ENCODE peak calls at places on chromosomes 12 and 14, in ten cellular contexts. One of them, this sample, is unnamed.

GRCh38 chr12:27635349-27635972 is 60.8 kb upstream of the REP15 start:
- DNase-seq in lower lobe of right lung: no peak
- DNase-seq in type B pancreatic cell: no peak
- DNase-seq in fibroblast of pulmonary artery: peak
- DNase-seq in gastrocnemius medialis: no peak
- DNase-seq in tibial artery: no peak
- DNase-seq in fibroblast of mammary gland: peak
- DNase-seq in Peyer's patch: no peak
- DNase-seq in CD4-positive, alpha-beta T cell: no peak
- DNase-seq in MCF 10A: peak
- DNase-seq in this sample: peak

GRCh38 chr12:1013618-1014489 is 22.8 kb downstream of the ERC1 start:
- DNase-seq in tibial artery: no peak
- DNase-seq in CD4-positive, alpha-beta T cell: no peak
- DNase-seq in gastrocnemius medialis: no peak
- DNase-seq in type B pancreatic cell: no peak
- DNase-seq in lower lobe of right lung: no peak
- DNase-seq in fibroblast of pulmonary artery: peak
- DNase-seq in fibroblast of mammary gland: peak
- DNase-seq in Peyer's patch: no peak
- DNase-seq in MCF 10A: peak
- DNase-seq in this sample: peak

GRCh38 chr12:126772171-126772864 is 1494.7 kb upstream of the TMEM132C start:
- DNase-seq in lower lobe of right lung: no peak
- DNase-seq in MCF 10A: peak
- DNase-seq in fibroblast of mammary gland: peak
- DNase-seq in tibial artery: no peak
- DNase-seq in Peyer's patch: no peak
- DNase-seq in type B pancreatic cell: no peak
- DNase-seq in gastrocnemius medialis: no peak
- DNase-seq in fibroblast of pulmonary artery: peak
- DNase-seq in CD4-positive, alpha-beta T cell: peak
- DNase-seq in this sample: no peak

GRCh38 chr14:71361335-71361734 is 454.1 kb downstream of the PCNX1 start:
- DNase-seq in CD4-positive, alpha-beta T cell: no peak
- DNase-seq in lower lobe of right lung: no peak
- DNase-seq in fibroblast of mammary gland: peak
- DNase-seq in fibroblast of pulmonary artery: peak
- DNase-seq in type B pancreatic cell: no peak
- DNase-seq in Peyer's patch: no peak
- DNase-seq in tibial artery: no peak
- DNase-seq in gastrocnemius medialis: no peak
- DNase-seq in MCF 10A: peak
- DNase-seq in this sample: peak

GRCh38 chr12:47828967-47829482 is 9.3 kb upstream of the HDAC7 start:
- DNase-seq in fibroblast of mammary gland: peak
- DNase-seq in Peyer's patch: no peak
- DNase-seq in CD4-positive, alpha-beta T cell: no peak
- DNase-seq in gastrocnemius medialis: peak
- DNase-seq in lower lobe of right lung: peak
- DNase-seq in type B pancreatic cell: no peak
- DNase-seq in MCF 10A: peak
- DNase-seq in tibial artery: peak
- DNase-seq in fibroblast of pulmonary artery: peak
- DNase-seq in this sample: peak

GRCh38 chr14:67411820-67412421 is at the start of gene PLEK2:
- DNase-seq in CD4-positive, alpha-beta T cell: peak
- DNase-seq in tibial artery: no peak
- DNase-seq in type B pancreatic cell: no peak
- DNase-seq in Peyer's patch: peak
- DNase-seq in fibroblast of mammary gland: peak
- DNase-seq in gastrocnemius medialis: no peak
- DNase-seq in fibroblast of pulmonary artery: peak
- DNase-seq in MCF 10A: peak
- DNase-seq in lower lobe of right lung: peak
- DNase-seq in this sample: peak

GRCh38 chr14:24630872-24631477 is 3.0 kb downstream of the GZMB start:
- DNase-seq in MCF 10A: peak
- DNase-seq in fibroblast of pulmonary artery: peak
- DNase-seq in lower lobe of right lung: no peak
- DNase-seq in type B pancreatic cell: no peak
- DNase-seq in CD4-positive, alpha-beta T cell: no peak
- DNase-seq in Peyer's patch: no peak
- DNase-seq in fibroblast of mammary gland: peak
- DNase-seq in tibial artery: no peak
- DNase-seq in gastrocnemius medialis: no peak
- DNase-seq in this sample: peak

GRCh38 chr14:30559638-30560071 is 697 bp downstream of the G2E3 start:
- DNase-seq in MCF 10A: peak
- DNase-seq in gastrocnemius medialis: no peak
- DNase-seq in fibroblast of pulmonary artery: peak
- DNase-seq in Peyer's patch: no peak
- DNase-seq in CD4-positive, alpha-beta T cell: no peak
- DNase-seq in type B pancreatic cell: no peak
- DNase-seq in lower lobe of right lung: no peak
- DNase-seq in fibroblast of mammary gland: peak
- DNase-seq in tibial artery: no peak
- DNase-seq in this sample: peak

GRCh38 chr14:29773990-29774389 is 153.7 kb downstream of the PRKD1 start:
- DNase-seq in gastrocnemius medialis: no peak
- DNase-seq in MCF 10A: no peak
- DNase-seq in fibroblast of pulmonary artery: no peak
- DNase-seq in tibial artery: no peak
- DNase-seq in Peyer's patch: no peak
- DNase-seq in CD4-positive, alpha-beta T cell: no peak
- DNase-seq in fibroblast of mammary gland: no peak
- DNase-seq in lower lobe of right lung: no peak
- DNase-seq in type B pancreatic cell: no peak
- DNase-seq in this sample: no peak

GRCh38 chr12:48995061-48995879 is 3.9 kb downstream of the DDN start:
- DNase-seq in MCF 10A: peak
- DNase-seq in fibroblast of mammary gland: peak
- DNase-seq in lower lobe of right lung: peak
- DNase-seq in CD4-positive, alpha-beta T cell: no peak
- DNase-seq in fibroblast of pulmonary artery: peak
- DNase-seq in Peyer's patch: peak
- DNase-seq in tibial artery: peak
- DNase-seq in type B pancreatic cell: peak
- DNase-seq in gastrocnemius medialis: no peak
- DNase-seq in this sample: peak

GRCh38 chr12:47736877-47737676 is 11.8 kb upstream of the ENDOU start:
- DNase-seq in CD4-positive, alpha-beta T cell: no peak
- DNase-seq in fibroblast of mammary gland: peak
- DNase-seq in MCF 10A: peak
- DNase-seq in tibial artery: peak
- DNase-seq in fibroblast of pulmonary artery: peak
- DNase-seq in Peyer's patch: no peak
- DNase-seq in lower lobe of right lung: peak
- DNase-seq in type B pancreatic cell: no peak
- DNase-seq in gastrocnemius medialis: peak
- DNase-seq in this sample: peak

GRCh38 chr12:109053382-109054123 is 1.2 kb downstream of the USP30 start:
- DNase-seq in lower lobe of right lung: no peak
- DNase-seq in tibial artery: no peak
- DNase-seq in Peyer's patch: no peak
- DNase-seq in type B pancreatic cell: no peak
- DNase-seq in gastrocnemius medialis: no peak
- DNase-seq in CD4-positive, alpha-beta T cell: no peak
- DNase-seq in fibroblast of mammary gland: peak
- DNase-seq in fibroblast of pulmonary artery: no peak
- DNase-seq in MCF 10A: peak
- DNase-seq in this sample: no peak

GRCh38 chr12:26153421-26154154 is 28.8 kb upstream of the BHLHE41 start:
- DNase-seq in fibroblast of mammary gland: peak
- DNase-seq in Peyer's patch: no peak
- DNase-seq in type B pancreatic cell: no peak
- DNase-seq in lower lobe of right lung: no peak
- DNase-seq in gastrocnemius medialis: peak
- DNase-seq in tibial artery: no peak
- DNase-seq in MCF 10A: peak
- DNase-seq in fibroblast of pulmonary artery: peak
- DNase-seq in CD4-positive, alpha-beta T cell: no peak
- DNase-seq in this sample: peak

GRCh38 chr12:115752913-115753726 is 524.4 kb downstream of the MED13L start:
- DNase-seq in fibroblast of pulmonary artery: peak
- DNase-seq in Peyer's patch: no peak
- DNase-seq in MCF 10A: peak
- DNase-seq in tibial artery: no peak
- DNase-seq in type B pancreatic cell: no peak
- DNase-seq in fibroblast of mammary gland: peak
- DNase-seq in gastrocnemius medialis: peak
- DNase-seq in lower lobe of right lung: no peak
- DNase-seq in CD4-positive, alpha-beta T cell: no peak
- DNase-seq in this sample: peak

GRCh38 chr14:20215196-20215595 is 8.3 kb upstream of the OR11H6 start:
- DNase-seq in CD4-positive, alpha-beta T cell: no peak
- DNase-seq in lower lobe of right lung: no peak
- DNase-seq in type B pancreatic cell: no peak
- DNase-seq in MCF 10A: no peak
- DNase-seq in fibroblast of pulmonary artery: no peak
- DNase-seq in fibroblast of mammary gland: no peak
- DNase-seq in Peyer's patch: no peak
- DNase-seq in tibial artery: no peak
- DNase-seq in gastrocnemius medialis: no peak
- DNase-seq in this sample: peak

GRCh38 chr14:90562652-90563051 is 165.8 kb downstream of the CALM1 start:
- DNase-seq in gastrocnemius medialis: no peak
- DNase-seq in fibroblast of mammary gland: no peak
- DNase-seq in fibroblast of pulmonary artery: no peak
- DNase-seq in tibial artery: no peak
- DNase-seq in MCF 10A: no peak
- DNase-seq in Peyer's patch: no peak
- DNase-seq in CD4-positive, alpha-beta T cell: no peak
- DNase-seq in lower lobe of right lung: no peak
- DNase-seq in type B pancreatic cell: no peak
- DNase-seq in this sample: no peak

GRCh38 chr14:94753067-94753466 is 16.8 kb downstream of the GSC start:
- DNase-seq in lower lobe of right lung: no peak
- DNase-seq in fibroblast of mammary gland: no peak
- DNase-seq in tibial artery: no peak
- DNase-seq in CD4-positive, alpha-beta T cell: no peak
- DNase-seq in type B pancreatic cell: no peak
- DNase-seq in fibroblast of pulmonary artery: no peak
- DNase-seq in Peyer's patch: no peak
- DNase-seq in MCF 10A: no peak
- DNase-seq in gastrocnemius medialis: no peak
- DNase-seq in this sample: no peak

GRCh38 chr12:96186902-96187301 is 7.3 kb upstream of the ELK3 start:
- DNase-seq in lower lobe of right lung: no peak
- DNase-seq in Peyer's patch: no peak
- DNase-seq in MCF 10A: no peak
- DNase-seq in type B pancreatic cell: no peak
- DNase-seq in fibroblast of mammary gland: no peak
- DNase-seq in tibial artery: no peak
- DNase-seq in CD4-positive, alpha-beta T cell: no peak
- DNase-seq in gastrocnemius medialis: no peak
- DNase-seq in fibroblast of pulmonary artery: no peak
- DNase-seq in this sample: no peak

GRCh38 chr14:29814153-29815057 is 113.2 kb downstream of the PRKD1 start:
- DNase-seq in Peyer's patch: no peak
- DNase-seq in tibial artery: no peak
- DNase-seq in gastrocnemius medialis: no peak
- DNase-seq in lower lobe of right lung: no peak
- DNase-seq in CD4-positive, alpha-beta T cell: no peak
- DNase-seq in type B pancreatic cell: no peak
- DNase-seq in fibroblast of mammary gland: peak
- DNase-seq in MCF 10A: no peak
- DNase-seq in fibroblast of pulmonary artery: peak
- DNase-seq in this sample: peak

GRCh38 chr12:112374166-112374740 is 8.0 kb downstream of the HECTD4 start:
- DNase-seq in fibroblast of pulmonary artery: no peak
- DNase-seq in fibroblast of mammary gland: no peak
- DNase-seq in type B pancreatic cell: no peak
- DNase-seq in gastrocnemius medialis: no peak
- DNase-seq in tibial artery: no peak
- DNase-seq in MCF 10A: no peak
- DNase-seq in lower lobe of right lung: no peak
- DNase-seq in CD4-positive, alpha-beta T cell: no peak
- DNase-seq in Peyer's patch: no peak
- DNase-seq in this sample: no peak
- TF ChIP-seq CTCF in fibroblast of pulmonary artery: no peak
- TF ChIP-seq CTCF in fibroblast of mammary gland: no peak
- TF ChIP-seq CTCF in type B pancreatic cell: no peak
- TF ChIP-seq CTCF in gastrocnemius medialis: no peak
- TF ChIP-seq CTCF in tibial artery: no peak
- TF ChIP-seq CTCF in MCF 10A: no peak
- TF ChIP-seq CTCF in lower lobe of right lung: no peak
- TF ChIP-seq CTCF in CD4-positive, alpha-beta T cell: no peak
- TF ChIP-seq CTCF in Peyer's patch: no peak
- TF ChIP-seq CTCF in this sample: no peak

GRCh38 chr14:68926236-68926635 is 52.9 kb downstream of the ACTN1 start:
- DNase-seq in Peyer's patch: no peak
- DNase-seq in lower lobe of right lung: no peak
- DNase-seq in fibroblast of mammary gland: no peak
- DNase-seq in CD4-positive, alpha-beta T cell: no peak
- DNase-seq in tibial artery: no peak
- DNase-seq in type B pancreatic cell: no peak
- DNase-seq in MCF 10A: no peak
- DNase-seq in fibroblast of pulmonary artery: peak
- DNase-seq in gastrocnemius medialis: no peak
- DNase-seq in this sample: peak
- TF ChIP-seq CTCF in Peyer's patch: peak
- TF ChIP-seq CTCF in lower lobe of right lung: no peak
- TF ChIP-seq CTCF in fibroblast of mammary gland: peak
- TF ChIP-seq CTCF in CD4-positive, alpha-beta T cell: no peak
- TF ChIP-seq CTCF in tibial artery: peak
- TF ChIP-seq CTCF in type B pancreatic cell: peak
- TF ChIP-seq CTCF in MCF 10A: peak
- TF ChIP-seq CTCF in fibroblast of pulmonary artery: peak
- TF ChIP-seq CTCF in gastrocnemius medialis: no peak
- TF ChIP-seq CTCF in this sample: peak

GRCh38 chr12:111186347-111186746 is 182.5 kb downstream of the PHETA1 start:
- DNase-seq in tibial artery: no peak
- DNase-seq in type B pancreatic cell: no peak
- DNase-seq in Peyer's patch: no peak
- DNase-seq in lower lobe of right lung: no peak
- DNase-seq in MCF 10A: no peak
- DNase-seq in fibroblast of pulmonary artery: no peak
- DNase-seq in CD4-positive, alpha-beta T cell: no peak
- DNase-seq in fibroblast of mammary gland: no peak
- DNase-seq in gastrocnemius medialis: no peak
- DNase-seq in this sample: no peak
- TF ChIP-seq CTCF in tibial artery: no peak
- TF ChIP-seq CTCF in type B pancreatic cell: no peak
- TF ChIP-seq CTCF in Peyer's patch: no peak
- TF ChIP-seq CTCF in lower lobe of right lung: no peak
- TF ChIP-seq CTCF in MCF 10A: no peak
- TF ChIP-seq CTCF in fibroblast of pulmonary artery: no peak
- TF ChIP-seq CTCF in CD4-positive, alpha-beta T cell: no peak
- TF ChIP-seq CTCF in fibroblast of mammary gland: no peak
- TF ChIP-seq CTCF in gastrocnemius medialis: no peak
- TF ChIP-seq CTCF in this sample: no peak

DNA sequence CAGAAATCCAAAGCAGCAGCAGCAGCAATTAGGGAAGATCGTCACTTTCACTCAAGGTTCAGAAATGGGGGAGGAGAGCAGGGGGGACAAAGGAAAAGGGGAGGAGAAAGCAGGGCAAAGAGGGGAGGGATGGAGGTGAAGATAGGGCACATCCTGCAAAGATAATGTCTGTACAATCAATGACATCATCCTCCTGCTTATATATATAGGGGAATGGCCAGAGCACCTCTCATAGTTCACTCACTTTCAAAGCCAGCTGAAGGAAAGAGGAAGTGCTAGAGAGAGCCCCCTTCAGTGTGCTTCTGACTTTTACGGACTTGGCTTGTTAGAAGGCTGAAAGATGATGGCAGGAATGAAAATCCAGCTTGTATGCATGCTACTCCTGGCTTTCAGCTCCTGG is at the start of gene NTS:
- DNase-seq in fibroblast of mammary gland: no peak
- DNase-seq in gastrocnemius medialis: no peak
- DNase-seq in tibial artery: no peak
- DNase-seq in lower lobe of right lung: no peak
- DNase-seq in type B pancreatic cell: no peak
- DNase-seq in CD4-positive, alpha-beta T cell: no peak
- DNase-seq in Peyer's patch: no peak
- DNase-seq in MCF 10A: no peak
- DNase-seq in fibroblast of pulmonary artery: no peak
- DNase-seq in this sample: no peak
- TF ChIP-seq CTCF in fibroblast of mammary gland: no peak
- TF ChIP-seq CTCF in gastrocnemius medialis: no peak
- TF ChIP-seq CTCF in tibial artery: no peak
- TF ChIP-seq CTCF in lower lobe of right lung: no peak
- TF ChIP-seq CTCF in type B pancreatic cell: no peak
- TF ChIP-seq CTCF in CD4-positive, alpha-beta T cell: no peak
- TF ChIP-seq CTCF in Peyer's patch: no peak
- TF ChIP-seq CTCF in MCF 10A: no peak
- TF ChIP-seq CTCF in fibroblast of pulmonary artery: peak
- TF ChIP-seq CTCF in this sample: no peak

This sample was measured in cardiac fibroblast.